ENCODE peak calls at places on chromosomes 6 and 20, in seven cellular contexts. One of them, this sample, is unnamed.

GRCh38 chr6:131782764-131783163 is 25.1 kb upstream of the ENPP1 start:
- DNase-seq in cerebellar cortex: no peak
- DNase-seq in Daoy: peak
- DNase-seq in SK-MEL-5: no peak
- DNase-seq in GM20000: no peak
- DNase-seq in activated naive CD4-positive, alpha-beta T cell: no peak
- DNase-seq in stimulated activated naive CD4-positive, alpha-beta T cell treated with Interleukin-2 at 50 U/mL for 16 hours: no peak
- DNase-seq in this sample: no peak

GRCh38 chr6:163415620-163416379 is 1.3 kb downstream of the QKI start:
- DNase-seq in SK-MEL-5: peak
- DNase-seq in activated naive CD4-positive, alpha-beta T cell: no peak
- DNase-seq in Daoy: peak
- DNase-seq in cerebellar cortex: peak
- DNase-seq in stimulated activated naive CD4-positive, alpha-beta T cell treated with Interleukin-2 at 50 U/mL for 16 hours: peak
- DNase-seq in GM20000: peak
- DNase-seq in this sample: peak

GRCh38 chr20:157154-157553 is at the start of gene DEFB127:
- DNase-seq in activated naive CD4-positive, alpha-beta T cell: no peak
- DNase-seq in cerebellar cortex: no peak
- DNase-seq in SK-MEL-5: no peak
- DNase-seq in GM20000: no peak
- DNase-seq in stimulated activated naive CD4-positive, alpha-beta T cell treated with Interleukin-2 at 50 U/mL for 16 hours: no peak
- DNase-seq in Daoy: no peak
- DNase-seq in this sample: no peak

GRCh38 chr6:42720739-42721138 is 1.7 kb downstream of the PRPH2 start:
- DNase-seq in activated naive CD4-positive, alpha-beta T cell: no peak
- DNase-seq in Daoy: peak
- DNase-seq in SK-MEL-5: no peak
- DNase-seq in stimulated activated naive CD4-positive, alpha-beta T cell treated with Interleukin-2 at 50 U/mL for 16 hours: no peak
- DNase-seq in GM20000: no peak
- DNase-seq in cerebellar cortex: no peak
- DNase-seq in this sample: peak

GRCh38 chr6:68039641-68040311 is 595.3 kb upstream of the ADGRB3 start:
- DNase-seq in Daoy: no peak
- DNase-seq in activated naive CD4-positive, alpha-beta T cell: no peak
- DNase-seq in GM20000: no peak
- DNase-seq in stimulated activated naive CD4-positive, alpha-beta T cell treated with Interleukin-2 at 50 U/mL for 16 hours: no peak
- DNase-seq in cerebellar cortex: no peak
- DNase-seq in SK-MEL-5: no peak
- DNase-seq in this sample: peak

GRCh38 chr20:33839591-33839990 is 28.4 kb downstream of the CHMP4B start:
- DNase-seq in activated naive CD4-positive, alpha-beta T cell: no peak
- DNase-seq in cerebellar cortex: no peak
- DNase-seq in Daoy: no peak
- DNase-seq in GM20000: no peak
- DNase-seq in SK-MEL-5: no peak
- DNase-seq in stimulated activated naive CD4-positive, alpha-beta T cell treated with Interleukin-2 at 50 U/mL for 16 hours: no peak
- DNase-seq in this sample: no peak

GRCh38 chr6:121309768-121310473 is 24.4 kb downstream of the TBC1D32 start:
- DNase-seq in Daoy: no peak
- DNase-seq in GM20000: no peak
- DNase-seq in SK-MEL-5: no peak
- DNase-seq in cerebellar cortex: no peak
- DNase-seq in activated naive CD4-positive, alpha-beta T cell: no peak
- DNase-seq in stimulated activated naive CD4-positive, alpha-beta T cell treated with Interleukin-2 at 50 U/mL for 16 hours: no peak
- DNase-seq in this sample: no peak

GRCh38 chr6:87174078-87174579 is 18.8 kb downstream of the ZNF292 start:
- DNase-seq in activated naive CD4-positive, alpha-beta T cell: no peak
- DNase-seq in stimulated activated naive CD4-positive, alpha-beta T cell treated with Interleukin-2 at 50 U/mL for 16 hours: no peak
- DNase-seq in cerebellar cortex: peak
- DNase-seq in SK-MEL-5: no peak
- DNase-seq in Daoy: no peak
- DNase-seq in GM20000: no peak
- DNase-seq in this sample: no peak

GRCh38 chr6:142855877-142856606 is 88.9 kb downstream of the HIVEP2 start:
- DNase-seq in Daoy: no peak
- DNase-seq in GM20000: no peak
- DNase-seq in cerebellar cortex: no peak
- DNase-seq in activated naive CD4-positive, alpha-beta T cell: no peak
- DNase-seq in SK-MEL-5: no peak
- DNase-seq in stimulated activated naive CD4-positive, alpha-beta T cell treated with Interleukin-2 at 50 U/mL for 16 hours: no peak
- DNase-seq in this sample: no peak

GRCh38 chr6:108947114-108947854 is 99.1 kb downstream of the ARMC2 start:
- DNase-seq in cerebellar cortex: peak
- DNase-seq in activated naive CD4-positive, alpha-beta T cell: no peak
- DNase-seq in GM20000: no peak
- DNase-seq in Daoy: no peak
- DNase-seq in SK-MEL-5: no peak
- DNase-seq in stimulated activated naive CD4-positive, alpha-beta T cell treated with Interleukin-2 at 50 U/mL for 16 hours: no peak
- DNase-seq in this sample: no peak

GRCh38 chr20:11907621-11908020 is 10.1 kb upstream of the BTBD3 start:
- DNase-seq in cerebellar cortex: no peak
- DNase-seq in Daoy: peak
- DNase-seq in activated naive CD4-positive, alpha-beta T cell: no peak
- DNase-seq in stimulated activated naive CD4-positive, alpha-beta T cell treated with Interleukin-2 at 50 U/mL for 16 hours: no peak
- DNase-seq in SK-MEL-5: no peak
- DNase-seq in GM20000: no peak
- DNase-seq in this sample: no peak

GRCh38 chr20:17609978-17610377 is 40.1 kb downstream of the DSTN start:
- DNase-seq in stimulated activated naive CD4-positive, alpha-beta T cell treated with Interleukin-2 at 50 U/mL for 16 hours: no peak
- DNase-seq in cerebellar cortex: no peak
- DNase-seq in GM20000: no peak
- DNase-seq in activated naive CD4-positive, alpha-beta T cell: no peak
- DNase-seq in SK-MEL-5: no peak
- DNase-seq in Daoy: no peak
- DNase-seq in this sample: no peak

GRCh38 chr20:63495771-63496403 is 3.0 kb downstream of the EEF1A2 start:
- DNase-seq in cerebellar cortex: peak
- DNase-seq in activated naive CD4-positive, alpha-beta T cell: peak
- DNase-seq in SK-MEL-5: peak
- DNase-seq in stimulated activated naive CD4-positive, alpha-beta T cell treated with Interleukin-2 at 50 U/mL for 16 hours: peak
- DNase-seq in Daoy: peak
- DNase-seq in GM20000: peak
- DNase-seq in this sample: peak

GRCh38 chr20:17675519-17676377 is 6.3 kb downstream of the RRBP1 start:
- DNase-seq in Daoy: no peak
- DNase-seq in stimulated activated naive CD4-positive, alpha-beta T cell treated with Interleukin-2 at 50 U/mL for 16 hours: no peak
- DNase-seq in SK-MEL-5: no peak
- DNase-seq in cerebellar cortex: no peak
- DNase-seq in GM20000: no peak
- DNase-seq in activated naive CD4-positive, alpha-beta T cell: no peak
- DNase-seq in this sample: no peak

GRCh38 chr20:63082308-63082938 is 75.7 kb upstream of the BHLHE23 start:
- DNase-seq in stimulated activated naive CD4-positive, alpha-beta T cell treated with Interleukin-2 at 50 U/mL for 16 hours: no peak
- DNase-seq in Daoy: peak
- DNase-seq in activated naive CD4-positive, alpha-beta T cell: no peak
- DNase-seq in SK-MEL-5: peak
- DNase-seq in GM20000: peak
- DNase-seq in cerebellar cortex: no peak
- DNase-seq in this sample: peak

GRCh38 chr6:3879194-3879952 is 30.2 kb downstream of the FAM50B start:
- DNase-seq in SK-MEL-5: no peak
- DNase-seq in activated naive CD4-positive, alpha-beta T cell: no peak
- DNase-seq in GM20000: no peak
- DNase-seq in stimulated activated naive CD4-positive, alpha-beta T cell treated with Interleukin-2 at 50 U/mL for 16 hours: no peak
- DNase-seq in Daoy: no peak
- DNase-seq in cerebellar cortex: no peak
- DNase-seq in this sample: no peak

GRCh38 chr6:132188865-132189264 is 212.4 kb downstream of the MOXD1 start:
- DNase-seq in Daoy: peak
- DNase-seq in SK-MEL-5: peak
- DNase-seq in stimulated activated naive CD4-positive, alpha-beta T cell treated with Interleukin-2 at 50 U/mL for 16 hours: no peak
- DNase-seq in activated naive CD4-positive, alpha-beta T cell: no peak
- DNase-seq in GM20000: no peak
- DNase-seq in cerebellar cortex: no peak
- DNase-seq in this sample: no peak

GRCh38 chr20:46349742-46350056 is 41.4 kb upstream of the CDH22 start:
- DNase-seq in stimulated activated naive CD4-positive, alpha-beta T cell treated with Interleukin-2 at 50 U/mL for 16 hours: no peak
- DNase-seq in cerebellar cortex: peak
- DNase-seq in GM20000: peak
- DNase-seq in Daoy: no peak
- DNase-seq in activated naive CD4-positive, alpha-beta T cell: no peak
- DNase-seq in SK-MEL-5: no peak
- DNase-seq in this sample: no peak

GRCh38 chr6:45801471-45802289 is 214.0 kb downstream of the CLIC5 start:
- DNase-seq in Daoy: no peak
- DNase-seq in activated naive CD4-positive, alpha-beta T cell: no peak
- DNase-seq in GM20000: no peak
- DNase-seq in SK-MEL-5: peak
- DNase-seq in stimulated activated naive CD4-positive, alpha-beta T cell treated with Interleukin-2 at 50 U/mL for 16 hours: peak
- DNase-seq in cerebellar cortex: no peak
- DNase-seq in this sample: no peak

GRCh38 chr6:41634657-41635056 is 3.6 kb upstream of the MDFI start:
- DNase-seq in SK-MEL-5: no peak
- DNase-seq in GM20000: no peak
- DNase-seq in cerebellar cortex: no peak
- DNase-seq in activated naive CD4-positive, alpha-beta T cell: no peak
- DNase-seq in Daoy: peak
- DNase-seq in stimulated activated naive CD4-positive, alpha-beta T cell treated with Interleukin-2 at 50 U/mL for 16 hours: no peak
- DNase-seq in this sample: no peak

GRCh38 chr6:38720295-38720694 is 5.2 kb downstream of the DNAH8 start:
- DNase-seq in SK-MEL-5: peak
- DNase-seq in cerebellar cortex: no peak
- DNase-seq in activated naive CD4-positive, alpha-beta T cell: no peak
- DNase-seq in Daoy: no peak
- DNase-seq in stimulated activated naive CD4-positive, alpha-beta T cell treated with Interleukin-2 at 50 U/mL for 16 hours: no peak
- DNase-seq in GM20000: no peak
- DNase-seq in this sample: peak